ENCODE peak calls at places on chromosome 1, in four cellular contexts. C is A549, V is K562, H is endothelial cell of umbilical vein. Q is an unnamed sample.

GRCh38 chr1:70264875-70265274 is 43.7 kb downstream of the SRSF11 start:
- DNase-seq in C (no peak), V (peak), H (peak), Q (no peak)

GRCh38 chr1:14924455-14925325 is 228.9 kb upstream of the TMEM51 start:
- DNase-seq in C (peak), V (peak), H (peak), Q (peak)

GRCh38 chr1:21741206-21741605 is 41.7 kb downstream of the USP48 start:
- DNase-seq in C (no peak), V (no peak), H (no peak), Q (no peak)

GRCh38 chr1:113721010-113721409 is 38.3 kb downstream of the PHTF1 start:
- DNase-seq in C (no peak), V (no peak), H (no peak), Q (no peak)

GRCh38 chr1:1080122-1080753 is 6.1 kb upstream of the RNF223 start:
- DNase-seq in C (peak), V (peak), H (peak), Q (peak)

GRCh38 chr1:32291145-32291707 is 657 bp upstream of the HDAC1 start:
- DNase-seq in C (peak), V (peak), H (peak), Q (peak)

GRCh38 chr1:236303675-236304074 is 21.9 kb upstream of the ERO1B start:
- DNase-seq in C (no peak), V (peak), H (no peak), Q (peak)

GRCh38 chr1:224407546-224408293 is 26.9 kb downstream of the WDR26 start:
- DNase-seq in C (no peak), V (no peak), H (no peak), Q (no peak)

GRCh38 chr1:32984090-32984828 is 19.6 kb upstream of the RNF19B start:
- DNase-seq in C (no peak), V (no peak), H (no peak), Q (no peak)

GRCh38 chr1:223747838-223748335 is 35.5 kb downstream of the CAPN2 start:
- DNase-seq in C (no peak), V (no peak), H (peak), Q (peak)

GRCh38 chr1:94039871-94040569 is 80.9 kb downstream of the ABCA4 start:
- DNase-seq in C (no peak), V (no peak), H (peak), Q (no peak)

GRCh38 chr1:224784606-224785328 is 144.7 kb upstream of the DNAH14 start:
- DNase-seq in C (no peak), V (no peak), H (no peak), Q (peak)

GRCh38 chr1:232340448-232340847 is 289.5 kb downstream of the SIPA1L2 start:
- DNase-seq in C (no peak), V (no peak), H (no peak), Q (no peak)

GRCh38 chr1:159936284-159936904 is 9.0 kb downstream of the IGSF9 start:
- DNase-seq in C (peak), V (peak), H (peak), Q (peak)
- TF ChIP-seq MYC in C (no peak), V (no peak), H (no peak), Q (no peak)

GRCh38 chr1:163201906-163202305 is 810 bp downstream of the RGS5 start:
- DNase-seq in C (no peak), V (no peak), H (peak), Q (no peak)

GRCh38 chr1:163195728-163196448 is 6.8 kb downstream of the RGS5 start:
- DNase-seq in C (no peak), V (peak), H (peak), Q (no peak)

GRCh38 chr1:163191301-163191700 is 11.4 kb downstream of the RGS5 start:
- DNase-seq in C (no peak), V (no peak), H (no peak), Q (no peak)

GRCh38 chr1:163196449-163196787 is 6.3 kb downstream of the RGS5 start:
- DNase-seq in C (no peak), V (no peak), H (no peak), Q (no peak)

GRCh38 chr1:163197022-163197421 is 5.7 kb downstream of the RGS5 start:
- DNase-seq in C (no peak), V (no peak), H (peak), Q (no peak)
- TF ChIP-seq MYC in C (no peak), V (no peak), H (no peak), Q (no peak)

GRCh38 chr1:201877877-201878339 is 10.8 kb upstream of the SHISA4 start:
- DNase-seq in C (peak), V (peak), H (peak), Q (peak)
- TF ChIP-seq MYC in C (no peak), V (no peak), H (no peak), Q (no peak)

DNA sequence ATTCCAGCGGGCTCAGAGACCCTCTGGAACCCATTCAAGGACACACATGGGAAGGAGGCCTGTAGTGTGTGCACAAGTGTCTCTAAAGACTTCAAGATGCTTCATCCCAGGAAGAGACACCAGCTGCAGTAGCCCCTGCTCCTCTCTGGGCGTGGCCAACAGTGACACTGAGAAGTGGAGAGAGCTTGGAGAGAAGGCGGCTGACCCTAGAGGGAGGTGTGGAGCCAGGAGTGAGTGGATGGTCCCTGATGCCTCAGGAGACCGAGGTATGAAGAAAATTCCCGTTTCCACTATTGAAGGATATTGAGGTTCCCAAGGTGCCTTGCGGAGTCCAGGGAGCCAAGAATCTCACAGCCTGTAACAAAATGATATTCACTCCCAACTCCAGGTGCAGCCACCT is 14.9 kb upstream of the TNNI1 start:
- DNase-seq in C (peak), V (peak), H (no peak), Q (no peak)
- TF ChIP-seq MYC in C (no peak), V (no peak), H (no peak), Q (no peak)

GRCh38 chr1:145993618-145994390 is 2.6 kb downstream of the TXNIP start:
- DNase-seq in C (no peak), V (no peak), H (no peak), Q (no peak)
- TF ChIP-seq MYC in C (no peak), V (no peak), H (no peak), Q (no peak)

GRCh38 chr1:81192647-81193642 is 607.8 kb upstream of the ADGRL2 start:
- DNase-seq in C (no peak), V (no peak), H (no peak), Q (no peak)
- TF ChIP-seq MYC in C (no peak), V (no peak), H (no peak), Q (no peak)

DNA sequence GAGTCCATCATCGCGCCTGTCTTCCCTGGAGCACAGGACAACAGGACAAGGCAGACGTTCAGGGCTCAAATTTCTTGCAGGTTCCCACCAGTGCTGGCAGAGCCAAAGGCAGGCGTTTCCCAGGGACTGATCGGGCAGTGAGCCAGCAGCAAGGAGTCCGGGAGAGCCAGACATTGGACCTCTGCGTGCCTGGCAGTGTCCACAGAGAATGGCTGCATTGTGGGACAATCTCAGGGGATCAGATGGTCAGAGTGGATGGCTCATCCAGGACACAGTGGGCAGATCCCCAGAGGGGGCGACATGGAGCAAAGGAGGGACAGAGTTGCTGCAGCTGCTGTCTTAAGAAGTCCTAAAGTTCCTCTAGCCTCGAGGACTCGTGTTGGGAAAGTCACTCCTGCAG is 4.6 kb downstream of the TMEM63A start:
- DNase-seq in C (peak), V (peak), H (peak), Q (peak)
- TF ChIP-seq MYC in C (no peak), V (no peak), H (no peak), Q (no peak)

GRCh38 chr1:56060901-56061300 is 518.5 kb downstream of the PLPP3 start:
- DNase-seq in C (no peak), V (no peak), H (no peak), Q (no peak)
- TF ChIP-seq MYC in C (no peak), V (no peak), H (no peak), Q (no peak)

GRCh38 chr1:221440658-221441057 is 301.2 kb downstream of the DUSP10 start:
- DNase-seq in C (no peak), V (no peak), H (no peak), Q (peak)
- TF ChIP-seq MYC in C (no peak), V (no peak), H (no peak), Q (no peak)

DNA sequence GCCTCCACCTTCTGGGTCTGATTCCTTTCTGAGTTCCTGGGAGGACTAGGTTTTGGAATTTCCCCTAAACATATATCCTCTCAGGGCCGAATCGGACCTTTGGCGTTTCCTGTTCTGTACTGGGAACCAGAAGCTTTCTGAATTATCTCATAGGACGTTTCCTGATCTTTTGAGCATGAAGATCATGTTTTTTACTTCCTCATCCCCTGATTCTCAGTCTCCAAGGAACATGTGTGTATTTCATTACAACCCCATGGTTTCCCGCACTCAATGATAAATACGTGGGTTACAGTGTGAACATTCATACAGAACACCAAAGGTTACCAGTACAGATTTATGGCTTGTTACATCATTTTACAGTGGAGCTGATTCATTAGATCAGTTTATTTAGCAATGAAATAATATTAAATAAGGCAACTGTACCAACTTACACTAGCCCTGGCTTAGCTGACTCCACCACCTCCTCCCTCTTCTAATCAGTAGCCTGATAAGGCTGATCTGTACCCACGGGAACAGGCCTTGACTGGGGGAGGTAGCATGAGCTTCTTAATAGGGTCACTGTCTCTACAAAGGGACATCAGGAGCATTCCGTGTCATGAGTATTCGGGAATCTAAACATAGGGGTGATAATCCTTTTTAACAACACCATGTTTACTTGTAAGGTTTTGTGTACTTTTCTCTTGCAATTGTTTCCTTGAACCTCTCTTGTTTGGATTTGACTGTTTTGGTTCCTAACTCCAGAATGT is 57.8 kb upstream of the ERRFI1 start:
- DNase-seq in C (no peak), V (no peak), H (peak), Q (no peak)
- TF ChIP-seq MYC in C (no peak), V (no peak), H (no peak), Q (no peak)